ENCODE peak calls at places on chromosomes 12 and 14, in six cellular contexts. C, K, U, V, N and O are unnamed samples.

GRCh38 chr14:51677276-51677675 is 25.6 kb downstream of the FRMD6 start:
- DNase-seq in V (peak; percentile 86), U (no peak), C (no peak), K (peak; percentile 63), N (no peak), O (no peak)

GRCh38 chr12:49672351-49673181 is 34.6 kb downstream of the FMNL3 start:
- DNase-seq in N (no peak), C (no peak), V (no peak), K (no peak), U (peak; percentile 42), O (no peak)

GRCh38 chr12:122841544-122842321 is 6.5 kb downstream of the HIP1R start:
- DNase-seq in K (peak; percentile 82), U (no peak), N (no peak), V (peak; percentile 65), C (no peak), O (no peak)

GRCh38 chr14:77319416-77319815 is 1.3 kb downstream of the POMT2 start:
- DNase-seq in N (no peak), V (no peak), U (no peak), K (no peak), C (peak; percentile 32), O (no peak)

GRCh38 chr12:32198555-32198954 is 91.9 kb downstream of the BICD1 start:
- DNase-seq in V (peak; percentile 13), U (no peak), N (no peak), C (no peak), K (peak; percentile 66), O (no peak)

GRCh38 chr14:63045612-63046320 is 508 bp upstream of the KCNH5 start:
- DNase-seq in N (peak; percentile 76), U (no peak), C (peak; percentile 87), K (peak; percentile 40), V (peak; percentile 1), O (peak; percentile 93)

GRCh38 chr14:73795974-73796373 is 55.7 kb upstream of the PTGR2 start:
- DNase-seq in U (no peak), N (no peak), K (peak; percentile 60), V (peak; percentile 83), C (no peak), O (no peak)

GRCh38 chr12:49389092-49389703 is 21.9 kb downstream of the SPATS2 start:
- DNase-seq in U (no peak), V (no peak), C (peak; percentile 49), N (no peak), K (no peak), O (no peak)

GRCh38 chr14:45284802-45285201 is 31.8 kb upstream of the MIS18BP1 start:
- DNase-seq in N (no peak), V (no peak), C (no peak), U (no peak), K (no peak), O (no peak)

GRCh38 chr14:45290547-45290946 is 37.5 kb upstream of the MIS18BP1 start:
- DNase-seq in V (no peak), U (no peak), N (no peak), C (no peak), K (no peak), O (no peak)

DNA sequence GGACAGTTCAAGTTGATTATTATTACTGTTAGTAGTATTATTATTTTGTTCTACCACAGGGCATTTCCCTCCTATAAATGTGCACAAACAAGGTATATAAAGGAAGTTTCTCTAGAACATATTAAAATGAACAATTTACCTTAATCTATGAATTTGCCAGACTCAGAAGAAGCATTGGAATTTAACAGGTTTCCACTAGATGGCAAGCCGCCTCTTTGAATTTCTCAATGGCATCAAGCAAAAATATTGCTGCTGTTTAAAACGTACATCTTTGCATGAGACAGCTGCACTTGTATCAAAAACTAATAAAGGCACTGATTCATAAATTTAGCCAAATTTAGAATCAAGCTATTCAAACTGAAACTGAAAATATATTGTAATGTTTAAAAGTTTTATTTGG is 34.6 kb upstream of the MIS18BP1 start:
- DNase-seq in U (no peak), V (no peak), K (no peak), N (no peak), C (no peak), O (no peak)
- TF ChIP-seq CTCF in U (no peak), V (no peak), K (no peak), N (no peak), C (no peak), O (no peak)

GRCh38 chr14:67619446-67620216 is at the start of gene ARG2:
- DNase-seq in C (peak; percentile 100), V (peak; percentile 85), U (peak; percentile 98), K (peak; percentile 91), N (peak; percentile 98), O (peak; percentile 96)
- TF ChIP-seq CTCF in C (no peak), V (no peak), U (no peak), K (peak; percentile 7), N (no peak), O (peak; percentile 28)

DNA sequence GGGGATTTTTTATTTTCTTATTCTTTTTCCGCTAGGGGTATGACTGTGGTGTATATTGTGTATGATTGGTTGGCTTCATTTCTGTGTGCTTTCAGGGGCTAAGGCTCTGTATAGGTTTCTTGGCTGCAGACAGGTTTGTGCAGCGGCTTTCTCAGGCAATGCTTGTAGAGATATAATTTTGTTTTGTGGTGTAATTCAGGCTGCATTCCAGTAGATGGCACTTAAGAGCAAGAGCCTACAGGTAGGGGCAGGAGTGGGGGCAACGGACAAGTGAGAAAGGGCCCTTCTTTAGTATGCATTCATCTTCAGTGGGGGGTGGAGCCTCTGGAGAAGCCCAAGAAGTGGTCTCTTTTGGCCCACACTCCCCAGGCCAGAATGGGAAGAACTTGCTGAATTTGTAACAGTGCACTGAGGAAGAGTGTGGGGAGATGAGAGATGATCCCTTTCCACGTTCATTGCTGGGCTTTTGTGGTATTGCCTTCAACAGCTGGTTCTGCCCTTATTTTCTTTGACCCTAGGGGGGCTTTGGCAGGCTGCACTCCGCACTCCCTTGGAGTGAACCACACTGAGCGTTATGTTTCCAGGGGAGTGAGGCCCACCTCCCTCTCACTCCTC is 78.6 kb downstream of the IFNG-AS1 start:
- DNase-seq in V (peak; percentile 1), U (no peak), N (no peak), C (no peak), K (no peak), O (no peak)
- TF ChIP-seq CTCF in V (peak; percentile 50), U (no peak), N (no peak), C (no peak), K (peak; percentile 26), O (peak; percentile 57)

GRCh38 chr12:2360630-2361170 is 307.9 kb downstream of the CACNA1C start:
- DNase-seq in U (no peak), N (no peak), C (no peak), K (no peak), V (no peak), O (no peak)
- TF ChIP-seq CTCF in U (no peak), N (peak; percentile 50), C (peak; percentile 5), K (peak; percentile 10), V (peak; percentile 26), O (peak; percentile 63)

GRCh38 chr12:132194056-132194455 is 49.8 kb downstream of the NOC4L start:
- DNase-seq in V (no peak), C (no peak), K (no peak), U (no peak), N (no peak), O (no peak)
- TF ChIP-seq CTCF in V (peak; percentile 23), C (peak; percentile 27), K (no peak), U (no peak), N (peak; percentile 17), O (peak; percentile 57)

DNA sequence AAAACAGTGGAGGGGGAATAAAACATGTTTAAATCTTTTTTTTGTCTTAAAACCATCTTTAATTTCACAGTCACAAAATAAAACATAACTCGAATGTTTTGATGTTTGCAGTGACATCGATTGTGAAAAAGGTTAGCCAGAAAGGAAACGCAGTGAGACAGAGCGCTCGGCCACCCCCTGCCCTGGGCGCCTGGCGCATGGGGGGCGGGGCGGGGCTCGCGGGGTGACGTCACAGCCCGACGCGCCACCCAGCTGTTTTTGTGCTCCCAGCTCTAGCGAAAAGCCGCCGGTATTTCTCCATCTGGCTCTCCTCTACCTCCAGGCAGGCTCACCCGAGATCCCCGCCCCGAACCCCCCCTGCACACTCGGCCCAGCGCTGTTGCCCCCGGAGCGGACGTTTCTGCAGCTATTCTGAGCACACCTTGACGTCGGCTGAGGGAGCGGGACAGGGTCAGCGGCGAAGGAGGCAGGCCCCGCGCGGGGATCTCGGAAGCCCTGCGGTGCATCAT is at the start of gene GABARAPL1:
- DNase-seq in K (peak; percentile 82), C (peak; percentile 80), U (peak; percentile 94), V (peak; percentile 86), N (peak; percentile 85), O (no peak)
- TF ChIP-seq CTCF in K (no peak), C (no peak), U (peak; percentile 22), V (no peak), N (no peak), O (no peak)

GRCh38 chr12:128387811-128388422 is 120.9 kb downstream of the TMEM132C start:
- DNase-seq in U (peak; percentile 69), V (no peak), N (peak; percentile 68), K (no peak), C (peak; percentile 80), O (no peak)
- TF ChIP-seq CTCF in U (peak; percentile 44), V (peak; percentile 2), N (peak; percentile 80), K (no peak), C (peak; percentile 76), O (peak; percentile 74)

GRCh38 chr14:45807187-45807586 is 554.2 kb upstream of the MIS18BP1 start:
- DNase-seq in K (no peak), N (no peak), C (no peak), V (no peak), U (no peak), O (no peak)

GRCh38 chr14:45811155-45811554 is 558.2 kb upstream of the MIS18BP1 start:
- DNase-seq in V (no peak), U (no peak), C (no peak), N (no peak), K (no peak), O (no peak)

GRCh38 chr14:45810152-45810872 is 557.3 kb upstream of the MIS18BP1 start:
- DNase-seq in V (no peak), N (no peak), U (no peak), C (no peak), K (no peak), O (no peak)
- TF ChIP-seq CTCF in V (no peak), N (peak; percentile 28), U (no peak), C (peak; percentile 26), K (peak; percentile 2), O (peak; percentile 70)

GRCh38 chr14:100905166-100905565 is 1.6 kb upstream of the RTL1 start:
- DNase-seq in C (no peak), V (no peak), N (no peak), K (no peak), U (peak; percentile 40), O (peak; percentile 60)

GRCh38 chr14:100902792-100903191 is 730 bp downstream of the RTL1 start:
- DNase-seq in K (no peak), V (no peak), C (no peak), N (no peak), U (no peak), O (no peak)

GRCh38 chr14:100903672-100904185 is at the start of gene RTL1:
- DNase-seq in U (peak; percentile 33), V (no peak), K (no peak), N (no peak), C (no peak), O (peak; percentile 64)

GRCh38 chr14:100906420-100906819 is 2.9 kb upstream of the RTL1 start:
- DNase-seq in V (no peak), K (no peak), N (no peak), C (peak; percentile 43), U (peak; percentile 39), O (peak; percentile 51)

GRCh38 chr14:100904307-100905019 is 941 bp upstream of the RTL1 start:
- DNase-seq in U (peak; percentile 71), K (no peak), V (no peak), N (peak; percentile 70), C (peak; percentile 81), O (peak; percentile 76)
- TF ChIP-seq CTCF in U (no peak), K (peak; percentile 37), V (no peak), N (peak; percentile 79), C (peak; percentile 60), O (peak; percentile 76)

GRCh38 chr12:27732281-27732680 is 21.6 kb downstream of the MRPS35 start:
- DNase-seq in N (no peak), K (no peak), C (no peak), V (no peak), U (no peak), O (no peak)
- TF ChIP-seq CTCF in N (peak; percentile 37), K (peak; percentile 15), C (no peak), V (peak; percentile 38), U (no peak), O (no peak)